ENCODE peak calls at places on chromosome 17, in seven cellular contexts. D is amygdala, X is HT1080, C is left cardiac atrium, U is kidney epithelial cell, W is AG04449, B is OCI-LY7. V is an unnamed sample.

GRCh38 chr17:4573682-4574081 is 10.6 kb upstream of the SMTNL2 start:
- DNase-seq in D (no peak), W (no peak), U (no peak), B (no peak), C (no peak), X (no peak), V (no peak)

GRCh38 chr17:77433385-77434135 is 292.8 kb downstream of the SEC14L1 start:
- DNase-seq in C (peak), U (no peak), B (peak), D (no peak), X (no peak), W (peak), V (no peak)

GRCh38 chr17:59494757-59495368 is 70.5 kb upstream of the DHX40 start:
- DNase-seq in C (no peak), X (no peak), W (no peak), U (no peak), B (no peak), D (no peak), V (peak)

GRCh38 chr17:28478940-28479615 is 5.6 kb downstream of the SLC13A2 start:
- DNase-seq in D (no peak), X (no peak), W (no peak), C (no peak), B (no peak), U (no peak), V (no peak)

GRCh38 chr17:41648411-41649195 is 24.2 kb upstream of the KRT17 start:
- DNase-seq in X (peak), B (peak), C (peak), D (peak), W (no peak), U (no peak), V (peak)

GRCh38 chr17:73833779-73834613 is 189.8 kb upstream of the SDK2 start:
- DNase-seq in D (no peak), U (no peak), C (no peak), B (no peak), X (no peak), W (no peak), V (no peak)

GRCh38 chr17:72361892-72362291 is 241.1 kb downstream of the SOX9 start:
- DNase-seq in D (no peak), C (no peak), U (no peak), B (no peak), X (peak), W (no peak), V (no peak)

GRCh38 chr17:17613708-17614114 is 22.2 kb upstream of the PEMT start:
- DNase-seq in W (no peak), X (peak), U (peak), D (no peak), B (peak), C (peak), V (no peak)

GRCh38 chr17:38341035-38341721 is 2.6 kb downstream of the GPR179 start:
- DNase-seq in W (no peak), D (peak), X (peak), B (no peak), C (peak), U (no peak), V (peak)

GRCh38 chr17:41723801-41724475 is 10.5 kb downstream of the HAP1 start:
- DNase-seq in X (no peak), W (no peak), C (no peak), D (no peak), B (no peak), U (no peak), V (no peak)

GRCh38 chr17:1201132-1201702 is 21.4 kb upstream of the ABR start:
- DNase-seq in C (no peak), B (peak), U (no peak), W (no peak), X (no peak), D (no peak), V (no peak)

GRCh38 chr17:18039535-18040286 is 503 bp downstream of the GID4 start:
- DNase-seq in X (peak), C (peak), B (peak), W (no peak), U (no peak), D (no peak), V (no peak)

GRCh38 chr17:12041316-12041715 is 20.6 kb downstream of the MAP2K4 start:
- DNase-seq in D (no peak), B (no peak), C (no peak), U (peak), X (peak), W (peak), V (no peak)

GRCh38 chr17:58315750-58316149 is 12.8 kb downstream of the TSPOAP1 start:
- DNase-seq in B (no peak), W (no peak), X (no peak), C (no peak), D (no peak), U (no peak), V (no peak)

GRCh38 chr17:1179635-1180433 is at the start of gene ABR:
- DNase-seq in U (no peak), B (peak), D (no peak), W (no peak), C (peak), X (no peak), V (no peak)